ENCODE peak calls at places on chromosomes 16 and 17, in eight cellular contexts. P, Z, K, V, F, Y, D and H are unnamed samples.

GRCh38 chr16:49556252-49557069 is 182.9 kb downstream of the C16orf78 start:
- DNase-seq in K (no peak), Y (no peak), V (peak), Z (no peak), D (no peak), F (no peak), P (peak), H (no peak)

GRCh38 chr16:81505011-81505660 is 60.5 kb downstream of the CMIP start:
- DNase-seq in P (no peak), Z (no peak), D (peak), Y (no peak), K (no peak), F (no peak), V (no peak), H (peak)

GRCh38 chr16:66888647-66889615 is 8.6 kb downstream of the PDP2 start:
- DNase-seq in D (no peak), Z (no peak), Y (no peak), F (no peak), V (no peak), P (no peak), K (no peak), H (no peak)

GRCh38 chr17:4721203-4722135 is 9.8 kb upstream of the MED11 start:
- DNase-seq in Z (no peak), F (no peak), V (no peak), D (no peak), P (peak), Y (no peak), K (peak), H (peak)

GRCh38 chr17:9109933-9110332 is 88.6 kb downstream of the NTN1 start:
- DNase-seq in K (no peak), V (no peak), F (no peak), P (no peak), Z (no peak), D (no peak), Y (no peak), H (no peak)

GRCh38 chr17:75240394-75241142 is 20.8 kb downstream of the GGA3 start:
- DNase-seq in D (no peak), Z (no peak), P (peak), F (no peak), K (no peak), Y (peak), V (no peak), H (no peak)

GRCh38 chr17:4815043-4815675 is 8.2 kb downstream of the PLD2 start:
- DNase-seq in F (no peak), D (no peak), Z (no peak), K (no peak), Y (no peak), V (no peak), P (no peak), H (no peak)

GRCh38 chr17:44546711-44547606 is 10.3 kb upstream of the FZD2 start:
- DNase-seq in K (no peak), V (no peak), Y (no peak), D (no peak), P (peak), F (no peak), Z (no peak), H (no peak)

GRCh38 chr16:85293899-85294642 is 181.8 kb upstream of the CIBAR2 start:
- DNase-seq in Y (no peak), Z (no peak), F (peak), V (no peak), D (no peak), P (no peak), K (no peak), H (no peak)

GRCh38 chr17:41734139-41734948 is at the start of gene HAP1:
- DNase-seq in Y (no peak), Z (no peak), V (no peak), F (no peak), D (no peak), K (no peak), P (peak), H (no peak)

GRCh38 chr17:6374761-6375312 is 60.1 kb downstream of the AIPL1 start:
- DNase-seq in F (no peak), V (no peak), K (no peak), P (peak), D (no peak), Z (no peak), Y (no peak), H (no peak)

GRCh38 chr17:47299239-47299910 is 24.4 kb upstream of the EFCAB13 start:
- DNase-seq in Z (no peak), D (no peak), P (no peak), V (no peak), Y (no peak), K (no peak), F (no peak), H (no peak)

GRCh38 chr16:19386555-19386954 is 31.1 kb upstream of the TMC5 start:
- DNase-seq in K (no peak), V (no peak), P (no peak), D (no peak), Y (no peak), Z (no peak), F (no peak), H (no peak)

GRCh38 chr16:71626018-71626857 is at the start of gene MARVELD3:
- DNase-seq in P (no peak), Z (no peak), V (no peak), Y (no peak), F (no peak), D (no peak), K (no peak), H (peak)

GRCh38 chr17:74554909-74555308 is 9.0 kb upstream of the CD300C start:
- DNase-seq in Z (no peak), Y (no peak), D (no peak), F (no peak), P (no peak), K (no peak), V (no peak), H (no peak)

GRCh38 chr16:27840311-27841060 is 223.0 kb downstream of the GSG1L start:
- DNase-seq in P (no peak), Y (no peak), K (no peak), F (no peak), Z (peak), D (no peak), V (no peak), H (no peak)

GRCh38 chr17:14792751-14793150 is 472.4 kb downstream of the PMP22 start:
- DNase-seq in P (no peak), D (no peak), Y (no peak), V (peak), Z (peak), K (no peak), F (no peak), H (no peak)

GRCh38 chr17:44024271-44024663 is 9.5 kb upstream of the TMEM101 start:
- DNase-seq in Y (no peak), K (no peak), F (no peak), Z (no peak), D (no peak), P (no peak), V (no peak), H (no peak)

GRCh38 chr17:49886036-49886435 is 38.2 kb upstream of the TAC4 start:
- DNase-seq in Y (no peak), P (no peak), V (no peak), F (no peak), D (no peak), Z (no peak), K (no peak), H (no peak)

GRCh38 chr16:23424292-23424958 is 28.6 kb downstream of the COG7 start:
- DNase-seq in Y (no peak), K (no peak), D (no peak), Z (peak), V (no peak), F (no peak), P (no peak), H (no peak)

GRCh38 chr17:9434502-9435113 is 141.0 kb downstream of the STX8 start:
- DNase-seq in Z (no peak), D (no peak), Y (no peak), V (no peak), K (no peak), P (no peak), F (no peak), H (peak)

GRCh38 chr17:81930142-81931125 is 2.9 kb upstream of the MAFG start:
- DNase-seq in D (no peak), V (no peak), K (no peak), Z (no peak), F (no peak), P (no peak), Y (no peak), H (no peak)

GRCh38 chr17:81927653-81928496 is at the start of gene MAFG:
- DNase-seq in D (no peak), V (peak), Z (peak), P (peak), Y (peak), F (peak), K (peak), H (peak)

GRCh38 chr17:81928497-81929252 is 1.1 kb upstream of the MAFG start:
- DNase-seq in P (no peak), K (no peak), F (no peak), D (no peak), Y (no peak), V (no peak), Z (no peak), H (no peak)

GRCh38 chr17:81931189-81931556 is 3.6 kb upstream of the MAFG start:
- DNase-seq in Y (no peak), P (no peak), Z (no peak), D (no peak), V (no peak), K (no peak), F (no peak), H (no peak)

GRCh38 chr17:81929253-81930141 is 2.0 kb upstream of the MAFG start:
- DNase-seq in D (no peak), Y (no peak), Z (no peak), P (no peak), F (no peak), K (no peak), V (no peak), H (no peak)
- H3K4me3 ChIP-seq in D (no peak), Y (peak), Z (no peak), P (no peak), F (no peak), K (no peak), V (peak), H (no peak)

GRCh38 chr16:11673091-11674000 is 5.1 kb downstream of the SNN start:
- DNase-seq in D (no peak), K (no peak), P (no peak), F (no peak), Y (no peak), Z (no peak), V (no peak), H (no peak)
- H3K4me3 ChIP-seq in D (no peak), K (no peak), P (no peak), F (peak), Y (no peak), Z (no peak), V (no peak), H (peak)

GRCh38 chr17:1762906-1763829 is 1.3 kb downstream of the SERPINF1 start:
- DNase-seq in Z (peak), F (peak), V (peak), P (peak), D (no peak), Y (no peak), K (no peak), H (peak)
- H3K4me3 ChIP-seq in Z (peak), F (peak), V (peak), P (peak), D (no peak), Y (no peak), K (no peak), H (no peak)

GRCh38 chr17:68035523-68036303 is at the start of gene KPNA2:
- DNase-seq in D (peak), Z (peak), K (peak), P (peak), Y (peak), V (peak), F (peak), H (peak)

GRCh38 chr17:68034452-68034776 is 1.1 kb upstream of the KPNA2 start:
- DNase-seq in D (no peak), V (no peak), Z (no peak), F (no peak), P (no peak), K (no peak), Y (no peak), H (no peak)

GRCh38 chr17:68033636-68034451 is 1.7 kb upstream of the KPNA2 start:
- DNase-seq in D (no peak), Y (no peak), K (no peak), Z (no peak), P (peak), F (no peak), V (no peak), H (no peak)

GRCh38 chr17:68036304-68037147 is 991 bp downstream of the KPNA2 start:
- DNase-seq in F (no peak), Y (no peak), D (no peak), P (peak), V (no peak), Z (no peak), K (no peak), H (no peak)

GRCh38 chr17:68035131-68035522 is 408 bp upstream of the KPNA2 start:
- DNase-seq in F (peak), P (no peak), K (peak), V (no peak), Z (peak), D (no peak), Y (peak), H (no peak)
- H3K4me3 ChIP-seq in F (peak), P (peak), K (peak), V (peak), Z (peak), D (peak), Y (peak), H (peak)

GRCh38 chr17:11986939-11987329 is 10.3 kb downstream of the ZNF18 start:
- DNase-seq in F (no peak), P (peak), Y (no peak), K (no peak), Z (no peak), D (no peak), V (no peak), H (no peak)

GRCh38 chr17:11986179-11986938 is 10.9 kb downstream of the ZNF18 start:
- DNase-seq in P (no peak), K (no peak), D (no peak), F (peak), Y (no peak), Z (no peak), V (no peak), H (no peak)

GRCh38 chr17:11991461-11991860 is 5.8 kb downstream of the ZNF18 start:
- DNase-seq in Z (no peak), P (no peak), K (no peak), V (no peak), Y (no peak), D (no peak), F (no peak), H (no peak)

DNA sequence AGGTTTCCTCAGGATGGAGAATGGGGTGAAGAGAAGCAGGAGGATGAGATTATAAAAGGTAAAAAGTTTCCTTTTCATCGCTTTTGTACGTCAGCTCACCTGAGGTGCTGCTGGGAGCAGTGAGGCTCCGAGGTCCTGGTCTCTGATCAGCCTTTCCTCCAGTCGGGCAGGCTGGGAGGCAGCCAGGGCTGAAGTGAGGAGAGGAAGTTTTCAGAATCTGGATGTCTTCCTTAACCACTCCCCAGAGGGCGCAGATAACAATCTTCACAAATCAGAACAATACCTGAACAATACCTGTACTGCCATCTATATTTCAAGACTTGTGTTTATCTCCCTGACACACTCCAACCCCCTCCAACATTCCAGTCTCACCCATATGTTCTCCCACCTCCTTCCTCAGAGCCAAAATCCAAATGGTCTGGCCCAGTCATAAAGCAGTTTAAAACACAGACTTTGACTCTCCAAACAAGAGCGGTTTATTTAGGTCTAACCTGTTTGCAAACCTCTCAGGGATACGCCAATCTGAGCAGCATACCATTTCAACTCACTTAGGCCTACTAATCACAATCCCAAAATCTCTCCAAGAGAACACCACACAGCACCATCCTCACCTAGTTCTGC is 6.8 kb downstream of the ZNF18 start:
- DNase-seq in K (no peak), Y (no peak), D (no peak), V (no peak), F (no peak), P (no peak), Z (no peak), H (no peak)
- H3K4me3 ChIP-seq in K (no peak), Y (no peak), D (no peak), V (no peak), F (no peak), P (no peak), Z (no peak), H (no peak)

GRCh38 chr16:51290410-51290809 is 139.3 kb upstream of the SALL1 start:
- DNase-seq in V (no peak), K (no peak), Y (no peak), P (no peak), D (no peak), Z (no peak), F (no peak), H (no peak)
- H3K4me3 ChIP-seq in V (no peak), K (no peak), Y (no peak), P (no peak), D (no peak), Z (no peak), F (no peak), H (no peak)